ENCODE peak calls at places on chromosome 18, in five cellular contexts. One of them, this sample, is unnamed.

GRCh38 chr18:49183921-49184320 is 233.2 kb upstream of the SMAD7 start:
- DNase-seq in endothelial cell of umbilical vein: no peak
- DNase-seq in astrocyte of the spinal cord: peak; percentile 32
- DNase-seq in epithelial cell of proximal tubule: no peak
- DNase-seq in DND-41: no peak
- DNase-seq in this sample: no peak

GRCh38 chr18:37304012-37304680 is 261.5 kb downstream of the CELF4 start:
- DNase-seq in endothelial cell of umbilical vein: no peak
- DNase-seq in astrocyte of the spinal cord: no peak
- DNase-seq in epithelial cell of proximal tubule: no peak
- DNase-seq in DND-41: no peak
- DNase-seq in this sample: no peak

GRCh38 chr18:824179-824578 is 12.1 kb upstream of the YES1 start:
- DNase-seq in endothelial cell of umbilical vein: no peak
- DNase-seq in astrocyte of the spinal cord: no peak
- DNase-seq in epithelial cell of proximal tubule: no peak
- DNase-seq in DND-41: no peak
- DNase-seq in this sample: no peak

GRCh38 chr18:7021994-7022840 is 95.4 kb downstream of the LAMA1 start:
- DNase-seq in endothelial cell of umbilical vein: peak; percentile 47
- DNase-seq in astrocyte of the spinal cord: peak; percentile 20
- DNase-seq in epithelial cell of proximal tubule: no peak
- DNase-seq in DND-41: no peak
- DNase-seq in this sample: no peak

GRCh38 chr18:75854174-75854573 is 426.7 kb upstream of the SMIM21 start:
- DNase-seq in endothelial cell of umbilical vein: no peak
- DNase-seq in astrocyte of the spinal cord: no peak
- DNase-seq in epithelial cell of proximal tubule: no peak
- DNase-seq in DND-41: peak; percentile 30
- DNase-seq in this sample: no peak

GRCh38 chr18:51811883-51812282 is 528.1 kb upstream of the DCC start:
- DNase-seq in endothelial cell of umbilical vein: no peak
- DNase-seq in astrocyte of the spinal cord: no peak
- DNase-seq in epithelial cell of proximal tubule: no peak
- DNase-seq in DND-41: no peak
- DNase-seq in this sample: no peak

GRCh38 chr18:28112056-28112470 is 64.9 kb downstream of the CDH2 start:
- DNase-seq in endothelial cell of umbilical vein: peak; percentile 63
- DNase-seq in astrocyte of the spinal cord: peak; percentile 65
- DNase-seq in epithelial cell of proximal tubule: no peak
- DNase-seq in DND-41: no peak
- DNase-seq in this sample: peak; percentile 53

GRCh38 chr18:49055787-49056186 is 105.0 kb upstream of the SMAD7 start:
- DNase-seq in endothelial cell of umbilical vein: peak; percentile 36
- DNase-seq in astrocyte of the spinal cord: peak; percentile 67
- DNase-seq in epithelial cell of proximal tubule: no peak
- DNase-seq in DND-41: no peak
- DNase-seq in this sample: peak; percentile 67

GRCh38 chr18:24014986-24015896 is 687 bp downstream of the TTC39C start:
- DNase-seq in endothelial cell of umbilical vein: peak; percentile 35
- DNase-seq in astrocyte of the spinal cord: peak; percentile 44
- DNase-seq in epithelial cell of proximal tubule: peak; percentile 36
- DNase-seq in DND-41: peak; percentile 62
- DNase-seq in this sample: peak; percentile 80

GRCh38 chr18:62749389-62749788 is 34.0 kb downstream of the PHLPP1 start:
- DNase-seq in endothelial cell of umbilical vein: no peak
- DNase-seq in astrocyte of the spinal cord: no peak
- DNase-seq in epithelial cell of proximal tubule: no peak
- DNase-seq in DND-41: no peak
- DNase-seq in this sample: no peak

GRCh38 chr18:25896178-25896780 is 194.1 kb downstream of the SS18 start:
- DNase-seq in endothelial cell of umbilical vein: peak; percentile 62
- DNase-seq in astrocyte of the spinal cord: peak; percentile 66
- DNase-seq in epithelial cell of proximal tubule: no peak
- DNase-seq in DND-41: peak; percentile 29
- DNase-seq in this sample: peak; percentile 21

GRCh38 chr18:21682276-21683051 is 22.1 kb downstream of the ABHD3 start:
- DNase-seq in endothelial cell of umbilical vein: peak; percentile 74
- DNase-seq in astrocyte of the spinal cord: peak; percentile 72
- DNase-seq in epithelial cell of proximal tubule: peak; percentile 66
- DNase-seq in DND-41: no peak
- DNase-seq in this sample: peak; percentile 62
- H3K4me3 ChIP-seq in endothelial cell of umbilical vein: peak overlapping the region; percentile 40
- H3K4me3 ChIP-seq in astrocyte of the spinal cord: peak overlapping the region; percentile 16
- H3K4me3 ChIP-seq in epithelial cell of proximal tubule: peak overlapping the region; percentile 51
- H3K4me3 ChIP-seq in DND-41: no peak overlapping the region
- H3K4me3 ChIP-seq in this sample: peak overlapping the region; percentile 38

GRCh38 chr18:10689954-10690302 is 164.1 kb downstream of the NAPG start:
- DNase-seq in endothelial cell of umbilical vein: no peak
- DNase-seq in astrocyte of the spinal cord: no peak
- DNase-seq in epithelial cell of proximal tubule: no peak
- DNase-seq in DND-41: no peak
- DNase-seq in this sample: no peak
- TF ChIP-seq CTCF in endothelial cell of umbilical vein: no peak
- TF ChIP-seq CTCF in astrocyte of the spinal cord: no peak
- TF ChIP-seq CTCF in epithelial cell of proximal tubule: no peak
- TF ChIP-seq CTCF in DND-41: no peak
- TF ChIP-seq CTCF in this sample: no peak

GRCh38 chr18:11664286-11664685 is 24.8 kb upstream of the GNAL start:
- DNase-seq in endothelial cell of umbilical vein: no peak
- DNase-seq in astrocyte of the spinal cord: no peak
- DNase-seq in epithelial cell of proximal tubule: no peak
- DNase-seq in DND-41: no peak
- DNase-seq in this sample: no peak

GRCh38 chr18:11665587-11665986 is 23.5 kb upstream of the GNAL start:
- DNase-seq in endothelial cell of umbilical vein: no peak
- DNase-seq in astrocyte of the spinal cord: no peak
- DNase-seq in epithelial cell of proximal tubule: no peak
- DNase-seq in DND-41: no peak
- DNase-seq in this sample: no peak

GRCh38 chr18:11663630-11664029 is 25.4 kb upstream of the GNAL start:
- DNase-seq in endothelial cell of umbilical vein: no peak
- DNase-seq in astrocyte of the spinal cord: no peak
- DNase-seq in epithelial cell of proximal tubule: no peak
- DNase-seq in DND-41: no peak
- DNase-seq in this sample: no peak

GRCh38 chr18:11666176-11666575 is 22.9 kb upstream of the GNAL start:
- DNase-seq in endothelial cell of umbilical vein: no peak
- DNase-seq in astrocyte of the spinal cord: no peak
- DNase-seq in epithelial cell of proximal tubule: no peak
- DNase-seq in DND-41: no peak
- DNase-seq in this sample: no peak

DNA sequence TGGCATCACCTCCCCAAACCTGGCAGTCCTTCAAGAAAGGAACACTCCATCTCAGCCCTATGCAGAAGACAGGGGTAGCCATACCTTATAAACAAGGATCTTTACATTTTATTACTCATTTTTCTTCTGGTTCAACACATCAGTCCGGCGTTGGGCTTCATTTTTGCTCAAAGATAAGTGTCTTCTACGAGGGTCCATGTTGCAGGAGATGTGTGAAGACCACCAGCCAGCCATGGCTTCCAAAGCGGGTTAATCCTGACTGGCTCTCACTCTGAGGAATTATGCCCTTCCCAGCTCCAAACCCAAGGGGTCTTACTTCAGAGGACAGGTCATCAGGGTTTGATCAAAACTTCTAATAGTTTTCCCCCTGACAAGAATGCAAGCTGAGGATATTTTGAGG is 23.9 kb upstream of the GNAL start:
- DNase-seq in endothelial cell of umbilical vein: no peak
- DNase-seq in astrocyte of the spinal cord: no peak
- DNase-seq in epithelial cell of proximal tubule: no peak
- DNase-seq in DND-41: no peak
- DNase-seq in this sample: no peak
- H3K4me3 ChIP-seq in endothelial cell of umbilical vein: no peak overlapping the region
- H3K4me3 ChIP-seq in astrocyte of the spinal cord: no peak overlapping the region
- H3K4me3 ChIP-seq in epithelial cell of proximal tubule: no peak overlapping the region
- H3K4me3 ChIP-seq in DND-41: no peak overlapping the region
- H3K4me3 ChIP-seq in this sample: no peak overlapping the region

DNA sequence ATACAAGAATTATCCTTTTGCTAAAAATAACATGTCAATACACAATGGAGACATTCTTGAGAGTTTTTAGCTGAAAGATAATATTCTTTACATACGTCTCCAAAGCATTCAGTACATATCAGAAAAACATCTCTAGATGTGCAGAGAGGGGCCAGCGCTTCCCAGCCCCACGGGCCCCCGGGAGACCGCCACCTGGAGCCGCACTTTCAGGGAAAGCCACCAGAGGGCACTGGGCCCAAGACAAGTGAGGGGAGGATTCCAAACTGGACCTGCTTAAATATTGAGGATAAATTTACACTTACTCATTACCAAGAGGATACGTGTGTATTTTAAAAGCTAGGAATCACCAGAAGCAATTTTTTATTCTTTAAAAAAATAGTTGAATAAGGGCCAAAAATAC is 499.5 kb downstream of the GALR1 start:
- DNase-seq in endothelial cell of umbilical vein: no peak
- DNase-seq in astrocyte of the spinal cord: no peak
- DNase-seq in epithelial cell of proximal tubule: no peak
- DNase-seq in DND-41: peak; percentile 36
- DNase-seq in this sample: no peak
- TF ChIP-seq CTCF in endothelial cell of umbilical vein: no peak
- TF ChIP-seq CTCF in astrocyte of the spinal cord: peak; percentile 26
- TF ChIP-seq CTCF in epithelial cell of proximal tubule: peak; percentile 38
- TF ChIP-seq CTCF in DND-41: peak; percentile 75
- TF ChIP-seq CTCF in this sample: no peak

GRCh38 chr18:77208969-77209368 is 40.7 kb upstream of the GALR1 start:
- DNase-seq in endothelial cell of umbilical vein: peak; percentile 57
- DNase-seq in astrocyte of the spinal cord: peak; percentile 83
- DNase-seq in epithelial cell of proximal tubule: no peak
- DNase-seq in DND-41: peak; percentile 68
- DNase-seq in this sample: no peak

GRCh38 chr18:77205769-77206168 is 43.9 kb upstream of the GALR1 start:
- DNase-seq in endothelial cell of umbilical vein: no peak
- DNase-seq in astrocyte of the spinal cord: no peak
- DNase-seq in epithelial cell of proximal tubule: no peak
- DNase-seq in DND-41: no peak
- DNase-seq in this sample: no peak

GRCh38 chr18:77209587-77209986 is 40.1 kb upstream of the GALR1 start:
- DNase-seq in endothelial cell of umbilical vein: no peak
- DNase-seq in astrocyte of the spinal cord: peak; percentile 64
- DNase-seq in epithelial cell of proximal tubule: no peak
- DNase-seq in DND-41: peak; percentile 13
- DNase-seq in this sample: no peak

GRCh38 chr18:77206676-77207370 is 42.8 kb upstream of the GALR1 start:
- DNase-seq in endothelial cell of umbilical vein: no peak
- DNase-seq in astrocyte of the spinal cord: peak; percentile 83
- DNase-seq in epithelial cell of proximal tubule: no peak
- DNase-seq in DND-41: no peak
- DNase-seq in this sample: no peak

GRCh38 chr18:77207540-77207939 is 42.1 kb upstream of the GALR1 start:
- DNase-seq in endothelial cell of umbilical vein: peak; percentile 51
- DNase-seq in astrocyte of the spinal cord: peak; percentile 74
- DNase-seq in epithelial cell of proximal tubule: peak; percentile 64
- DNase-seq in DND-41: peak; percentile 58
- DNase-seq in this sample: peak; percentile 18
- H3K4me3 ChIP-seq in endothelial cell of umbilical vein: no peak overlapping the region
- H3K4me3 ChIP-seq in astrocyte of the spinal cord: no peak overlapping the region
- H3K4me3 ChIP-seq in epithelial cell of proximal tubule: no peak overlapping the region
- H3K4me3 ChIP-seq in DND-41: no peak overlapping the region
- H3K4me3 ChIP-seq in this sample: no peak overlapping the region

GRCh38 chr18:58223717-58224424 is 179.8 kb downstream of the NEDD4L start:
- DNase-seq in endothelial cell of umbilical vein: peak; percentile 98
- DNase-seq in astrocyte of the spinal cord: peak; percentile 81
- DNase-seq in epithelial cell of proximal tubule: peak; percentile 97
- DNase-seq in DND-41: no peak
- DNase-seq in this sample: peak; percentile 68

GRCh38 chr18:58222439-58223125 is 178.6 kb downstream of the NEDD4L start:
- DNase-seq in endothelial cell of umbilical vein: peak; percentile 76
- DNase-seq in astrocyte of the spinal cord: peak; percentile 59
- DNase-seq in epithelial cell of proximal tubule: no peak
- DNase-seq in DND-41: no peak
- DNase-seq in this sample: no peak

GRCh38 chr18:58224425-58224750 is 180.4 kb downstream of the NEDD4L start:
- DNase-seq in endothelial cell of umbilical vein: no peak
- DNase-seq in astrocyte of the spinal cord: no peak
- DNase-seq in epithelial cell of proximal tubule: no peak
- DNase-seq in DND-41: no peak
- DNase-seq in this sample: no peak

GRCh38 chr18:58218111-58218510 is 174.1 kb downstream of the NEDD4L start:
- DNase-seq in endothelial cell of umbilical vein: no peak
- DNase-seq in astrocyte of the spinal cord: no peak
- DNase-seq in epithelial cell of proximal tubule: no peak
- DNase-seq in DND-41: no peak
- DNase-seq in this sample: no peak

DNA sequence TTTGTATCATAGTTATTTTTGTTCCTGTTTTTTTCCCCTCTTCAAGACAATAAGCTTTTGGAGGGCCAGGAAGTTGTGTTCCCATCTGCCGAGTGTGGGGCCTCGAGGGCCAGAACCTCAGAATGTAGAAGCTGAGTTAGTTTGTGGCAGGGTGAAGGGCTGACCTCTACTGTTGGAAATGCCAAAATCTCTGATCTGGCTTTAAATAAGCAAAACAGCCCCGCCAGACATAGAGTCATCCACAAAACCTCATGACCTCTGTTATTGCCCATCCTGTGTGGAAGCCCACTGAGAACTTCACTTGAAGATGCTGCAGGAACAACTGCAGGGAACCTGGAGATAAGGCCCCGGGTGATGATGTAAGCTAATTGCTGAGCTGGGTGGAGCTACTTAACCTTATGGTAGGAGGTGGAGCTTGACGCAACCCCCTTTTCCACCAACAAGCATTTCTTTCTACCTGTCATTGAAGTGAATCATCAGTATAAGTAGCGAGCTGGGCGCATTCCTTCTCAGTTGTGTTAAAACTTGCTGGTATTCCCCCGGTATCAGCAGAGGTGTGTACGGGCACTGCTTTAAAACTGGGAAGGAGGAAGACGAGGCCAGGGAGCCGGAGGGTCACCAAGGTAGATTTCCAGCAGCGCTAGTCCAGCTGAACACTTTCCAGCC is 177.2 kb downstream of the NEDD4L start:
- DNase-seq in endothelial cell of umbilical vein: no peak
- DNase-seq in astrocyte of the spinal cord: peak; percentile 87
- DNase-seq in epithelial cell of proximal tubule: peak; percentile 94
- DNase-seq in DND-41: no peak
- DNase-seq in this sample: no peak
- TF ChIP-seq CTCF in endothelial cell of umbilical vein: no peak
- TF ChIP-seq CTCF in astrocyte of the spinal cord: no peak
- TF ChIP-seq CTCF in epithelial cell of proximal tubule: no peak
- TF ChIP-seq CTCF in DND-41: no peak
- TF ChIP-seq CTCF in this sample: no peak

GRCh38 chr18:58102020-58102419 is 58.0 kb downstream of the NEDD4L start:
- DNase-seq in endothelial cell of umbilical vein: no peak
- DNase-seq in astrocyte of the spinal cord: no peak
- DNase-seq in epithelial cell of proximal tubule: no peak
- DNase-seq in DND-41: no peak
- DNase-seq in this sample: no peak

GRCh38 chr18:58104071-58104470 is 60.0 kb downstream of the NEDD4L start:
- DNase-seq in endothelial cell of umbilical vein: no peak
- DNase-seq in astrocyte of the spinal cord: no peak
- DNase-seq in epithelial cell of proximal tubule: no peak
- DNase-seq in DND-41: no peak
- DNase-seq in this sample: no peak

GRCh38 chr18:58105206-58105907 is 61.3 kb downstream of the NEDD4L start:
- DNase-seq in endothelial cell of umbilical vein: no peak
- DNase-seq in astrocyte of the spinal cord: no peak
- DNase-seq in epithelial cell of proximal tubule: no peak
- DNase-seq in DND-41: no peak
- DNase-seq in this sample: no peak

GRCh38 chr18:58102875-58103274 is 58.8 kb downstream of the NEDD4L start:
- DNase-seq in endothelial cell of umbilical vein: no peak
- DNase-seq in astrocyte of the spinal cord: no peak
- DNase-seq in epithelial cell of proximal tubule: no peak
- DNase-seq in DND-41: no peak
- DNase-seq in this sample: no peak

GRCh38 chr18:58103339-58103930 is 59.4 kb downstream of the NEDD4L start:
- DNase-seq in endothelial cell of umbilical vein: no peak
- DNase-seq in astrocyte of the spinal cord: no peak
- DNase-seq in epithelial cell of proximal tubule: no peak
- DNase-seq in DND-41: no peak
- DNase-seq in this sample: no peak
- H3K4me3 ChIP-seq in endothelial cell of umbilical vein: no peak overlapping the region
- H3K4me3 ChIP-seq in astrocyte of the spinal cord: no peak overlapping the region
- H3K4me3 ChIP-seq in epithelial cell of proximal tubule: no peak overlapping the region
- H3K4me3 ChIP-seq in DND-41: no peak overlapping the region
- H3K4me3 ChIP-seq in this sample: no peak overlapping the region